ENCODE peak calls at places on chromosome 18, in five cellular contexts. H, O, I, A and Q are unnamed samples. For H3K4me1, the result is how much of the 10 kb centered on the place peaks cover.

GRCh38 chr18:51385270-51385669 is 187.8 kb upstream of the MEX3C start:
- DNase-seq in H (no peak), O (no peak), I (no peak), A (no peak), Q (no peak)

GRCh38 chr18:67553471-67553870 is 37.0 kb upstream of the DSEL start:
- DNase-seq in H (no peak), O (no peak), I (no peak), A (no peak), Q (no peak)

GRCh38 chr18:22999212-22999611 is 66.1 kb downstream of the RBBP8 start:
- DNase-seq in H (peak), O (no peak), I (no peak), A (no peak), Q (no peak)

GRCh38 chr18:23740105-23740830 is 51.0 kb downstream of the LAMA3 start:
- DNase-seq in H (peak), O (no peak), I (no peak), A (no peak), Q (no peak)

GRCh38 chr18:36728345-36728744 is 100.5 kb downstream of the TPGS2 start:
- DNase-seq in H (no peak), O (no peak), I (no peak), A (no peak), Q (no peak)

GRCh38 chr18:52156166-52156565 is 183.8 kb upstream of the DCC start:
- DNase-seq in H (no peak), O (no peak), I (no peak), A (no peak), Q (no peak)

GRCh38 chr18:24488824-24489493 is 28.5 kb downstream of the HRH4 start:
- DNase-seq in H (peak), O (peak), I (peak), A (no peak), Q (no peak)

GRCh38 chr18:23719634-23720201 is 30.5 kb downstream of the LAMA3 start:
- DNase-seq in H (peak), O (no peak), I (no peak), A (no peak), Q (no peak)

GRCh38 chr18:23071285-23071684 is 64.0 kb upstream of the CABLES1 start:
- DNase-seq in H (peak), O (peak), I (no peak), A (peak), Q (peak)

GRCh38 chr18:40469851-40470250 is 1485.2 kb upstream of the PIK3C3 start:
- DNase-seq in H (no peak), O (no peak), I (no peak), A (no peak), Q (no peak)

GRCh38 chr18:37381554-37381953 is 184.0 kb downstream of the CELF4 start:
- DNase-seq in H (no peak), O (no peak), I (no peak), A (no peak), Q (no peak)

GRCh38 chr18:79606621-79607331 is 72.8 kb upstream of the CTDP1 start:
- DNase-seq in H (no peak), O (no peak), I (no peak), A (peak), Q (no peak)

GRCh38 chr18:79394438-79395307 is 1.1 kb upstream of the NFATC1 start:
- DNase-seq in H (peak), O (peak), I (no peak), A (peak), Q (peak)

GRCh38 chr18:62938451-62938850 is 223.1 kb downstream of the PHLPP1 start:
- DNase-seq in H (no peak), O (peak), I (no peak), A (no peak), Q (no peak)

GRCh38 chr18:62938006-62938405 is 222.7 kb downstream of the PHLPP1 start:
- DNase-seq in H (peak), O (no peak), I (no peak), A (no peak), Q (no peak)

GRCh38 chr18:62942578-62942977 is 227.2 kb downstream of the PHLPP1 start:
- DNase-seq in H (no peak), O (no peak), I (no peak), A (no peak), Q (no peak)

GRCh38 chr18:62939433-62939832 is 224.1 kb downstream of the PHLPP1 start:
- DNase-seq in H (no peak), O (peak), I (no peak), A (no peak), Q (no peak)

GRCh38 chr18:62939925-62940324 is 224.6 kb downstream of the PHLPP1 start:
- DNase-seq in H (no peak), O (no peak), I (no peak), A (no peak), Q (no peak)
- H3K27ac ChIP-seq in H (no peak), O (no peak), I (no peak), A (no peak), Q (no peak)

DNA sequence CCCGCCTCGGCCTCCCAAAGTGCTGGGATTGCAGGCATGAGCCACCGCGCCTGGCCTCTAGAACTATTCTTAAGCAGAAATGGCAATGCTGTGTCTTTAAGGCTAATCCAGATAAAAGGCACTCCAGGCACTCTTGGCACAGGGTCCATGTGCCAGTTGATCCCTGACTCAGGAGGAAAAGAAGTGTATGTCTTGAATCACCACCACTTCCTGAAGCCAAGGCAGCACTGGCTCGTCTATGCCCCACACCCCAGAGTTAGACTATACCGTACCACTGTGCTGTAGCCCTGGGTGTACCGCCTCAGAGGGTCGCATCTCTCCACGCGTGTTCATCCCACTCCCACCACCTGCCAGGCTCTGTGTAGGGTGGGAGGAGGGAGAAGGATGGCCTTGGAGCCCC is 9.0 kb downstream of the TNFRSF11A start:
- DNase-seq in H (peak), O (no peak), I (no peak), A (no peak), Q (no peak)
- H3K4me1 ChIP-seq in H (under half), O (under half), I (under half), A (under half), Q (under half)

DNA sequence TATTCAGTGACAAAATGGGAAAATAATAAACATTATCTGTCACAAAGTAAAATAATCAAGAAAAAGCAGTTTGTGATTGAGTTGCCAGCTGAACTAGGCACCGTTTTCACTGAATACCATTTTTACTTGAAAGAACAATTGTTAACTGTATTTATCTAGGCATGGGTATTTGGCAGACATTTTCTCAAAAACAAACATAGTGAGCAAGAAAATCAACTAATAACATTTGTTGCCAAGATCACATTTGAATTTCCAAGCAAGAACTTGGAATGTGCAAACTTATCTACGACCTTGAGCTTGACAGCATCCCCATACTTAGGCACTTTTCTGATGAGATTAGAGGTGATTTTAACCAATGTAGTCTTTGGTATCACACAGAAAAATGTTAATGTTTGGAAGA is 16.7 kb downstream of the SS18 start:
- DNase-seq in H (no peak), O (no peak), I (no peak), A (no peak), Q (no peak)
- H3K27ac ChIP-seq in H (no peak), O (no peak), I (no peak), A (no peak), Q (no peak)

DNA sequence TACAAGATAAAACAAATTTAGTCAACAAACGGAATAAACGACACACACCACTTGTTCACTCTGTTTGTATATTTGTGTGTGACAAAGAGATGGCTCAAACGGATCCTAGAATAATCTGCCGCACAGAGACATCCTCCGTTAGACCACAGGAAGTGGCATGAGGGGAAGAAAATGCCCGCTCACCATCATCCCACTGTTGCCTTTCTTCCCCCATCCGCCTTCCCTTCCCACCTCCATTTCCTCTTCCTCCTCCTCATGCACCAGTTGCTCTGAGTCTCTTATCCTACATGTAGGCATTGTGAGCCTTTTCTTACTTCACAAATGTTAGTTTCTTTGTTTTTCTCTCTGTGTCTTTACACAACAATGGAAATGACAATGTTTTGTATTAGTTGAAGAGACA is 228.5 kb upstream of the SMIM21 start:
- DNase-seq in H (no peak), O (no peak), I (no peak), A (no peak), Q (no peak)
- H3K4me1 ChIP-seq in H (under half), O (under half), I (under half), A (under half), Q (under half)